ENCODE peak calls at places on chromosomes 5 and 9, in four cellular contexts. G, I, A and F are unnamed samples.

GRCh38 chr5:102796014-102796413 is 40.9 kb downstream of the PAM start:
- DNase-seq in G (peak), A (no peak), I (no peak), F (no peak)

GRCh38 chr9:136003356-136004218 is 42.4 kb upstream of the UBAC1 start:
- DNase-seq in I (no peak), A (no peak), G (peak), F (no peak)

GRCh38 chr5:140225396-140225795 is 50.4 kb downstream of the CYSTM1 start:
- DNase-seq in A (no peak), G (no peak), I (no peak), F (no peak)

GRCh38 chr9:33795281-33795680 is at the start of gene PRSS3:
- DNase-seq in A (no peak), G (no peak), I (no peak), F (no peak)

GRCh38 chr9:134323741-134324358 is 2.4 kb upstream of the RXRA start:
- DNase-seq in A (no peak), G (no peak), I (no peak), F (no peak)

GRCh38 chr5:166370928-166371690 is 1920.3 kb upstream of the WWC1 start:
- DNase-seq in I (no peak), A (no peak), G (peak), F (peak)

GRCh38 chr9:15889555-15889954 is 336.7 kb downstream of the CCDC171 start:
- DNase-seq in A (peak), G (peak), I (no peak), F (no peak)

GRCh38 chr5:83955916-83956315 is 235.3 kb upstream of the HAPLN1 start:
- DNase-seq in A (peak), I (peak), G (peak), F (no peak)

GRCh38 chr5:163571755-163572154 is 66.3 kb downstream of the MAT2B start:
- DNase-seq in G (peak), I (no peak), A (peak), F (no peak)

GRCh38 chr5:137751869-137752491 is 2.2 kb downstream of the HNRNPA0 start:
- DNase-seq in G (peak), A (peak), I (peak), F (peak)

GRCh38 chr5:32187675-32188074 is 13.6 kb upstream of the GOLPH3 start:
- DNase-seq in I (no peak), G (no peak), A (no peak), F (no peak)

GRCh38 chr9:130872912-130873503 is 23.6 kb downstream of the QRFP start:
- DNase-seq in G (no peak), I (no peak), A (no peak), F (no peak)

GRCh38 chr5:160418561-160419457 is at the start of gene SLU7:
- DNase-seq in I (peak), G (peak), A (peak), F (peak)

DNA sequence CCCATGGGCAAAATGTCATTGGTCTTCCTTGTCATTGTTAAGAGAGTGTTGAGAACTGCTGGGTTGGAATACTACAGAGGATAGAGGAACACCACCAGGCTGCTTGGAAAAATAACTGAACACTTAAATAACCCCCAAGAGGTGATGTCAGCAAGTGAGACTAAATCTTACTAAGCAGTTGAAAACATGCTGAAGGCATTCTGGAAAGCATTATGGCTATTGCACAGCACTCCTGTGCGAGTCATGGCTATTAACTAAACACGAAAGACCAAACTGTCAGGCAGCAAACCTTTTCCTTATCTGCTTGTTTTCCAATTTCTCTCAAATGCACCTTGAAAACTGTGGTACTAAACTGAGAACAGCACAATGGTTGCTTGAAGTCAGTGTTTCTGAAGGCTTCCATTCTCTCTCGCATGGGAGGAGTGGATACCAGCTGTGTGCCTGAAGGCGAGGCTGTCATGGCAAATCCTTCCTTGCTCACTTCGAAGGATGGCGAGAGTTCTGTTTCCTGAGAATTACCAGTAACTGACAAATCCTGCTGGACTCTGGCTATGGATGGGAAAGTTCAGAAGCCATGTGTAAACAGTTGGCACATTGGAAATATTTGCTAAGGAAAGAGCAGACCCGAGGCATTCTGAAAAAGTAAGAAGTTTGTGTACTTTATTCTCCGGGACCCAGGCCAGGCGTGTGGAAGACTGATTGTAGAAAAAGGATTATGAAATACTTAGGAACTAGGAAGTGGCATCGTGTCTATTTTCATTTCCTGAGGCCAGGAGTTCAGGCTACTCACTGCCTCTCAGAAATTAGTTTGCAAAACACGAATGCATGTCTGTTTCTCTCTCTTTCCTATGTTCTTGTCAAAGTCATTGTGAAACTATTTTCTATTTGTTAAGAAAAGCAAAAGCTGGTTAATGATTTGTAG is 182.1 kb downstream of the DMRT2 start:
- DNase-seq in A (peak), I (no peak), G (peak), F (no peak)
- H3K4me3 ChIP-seq in A (no peak), I (no peak), G (peak), F (no peak)

GRCh38 chr5:95759634-95760033 is 28.5 kb downstream of the RHOBTB3 start:
- DNase-seq in G (peak), I (peak), A (peak), F (no peak)
- H3K27ac ChIP-seq in G (peak), I (peak), A (peak), F (peak)

DNA sequence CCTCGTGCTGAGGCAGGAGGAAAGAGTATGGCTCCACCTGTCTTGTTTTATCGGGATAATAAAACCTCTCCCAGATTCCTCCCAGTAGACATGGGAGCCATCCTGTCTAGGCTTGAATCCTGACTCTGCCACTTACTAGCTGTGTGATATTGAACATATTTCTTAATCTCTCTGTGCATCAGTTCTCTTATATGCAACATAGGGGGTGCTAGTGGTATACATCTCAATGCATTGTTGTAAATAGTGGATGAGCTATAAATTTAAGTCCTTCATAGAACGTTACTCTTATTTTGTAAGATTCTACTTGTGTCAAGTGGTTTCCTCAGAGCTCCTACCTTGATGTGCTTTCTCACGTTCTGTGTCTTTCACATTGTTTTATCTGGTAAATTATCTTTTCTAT is 417.7 kb upstream of the POU5F2 start:
- DNase-seq in A (no peak), G (peak), I (no peak), F (peak)
- TF ChIP-seq CTCF in A (no peak), G (no peak), I (no peak), F (peak)

DNA sequence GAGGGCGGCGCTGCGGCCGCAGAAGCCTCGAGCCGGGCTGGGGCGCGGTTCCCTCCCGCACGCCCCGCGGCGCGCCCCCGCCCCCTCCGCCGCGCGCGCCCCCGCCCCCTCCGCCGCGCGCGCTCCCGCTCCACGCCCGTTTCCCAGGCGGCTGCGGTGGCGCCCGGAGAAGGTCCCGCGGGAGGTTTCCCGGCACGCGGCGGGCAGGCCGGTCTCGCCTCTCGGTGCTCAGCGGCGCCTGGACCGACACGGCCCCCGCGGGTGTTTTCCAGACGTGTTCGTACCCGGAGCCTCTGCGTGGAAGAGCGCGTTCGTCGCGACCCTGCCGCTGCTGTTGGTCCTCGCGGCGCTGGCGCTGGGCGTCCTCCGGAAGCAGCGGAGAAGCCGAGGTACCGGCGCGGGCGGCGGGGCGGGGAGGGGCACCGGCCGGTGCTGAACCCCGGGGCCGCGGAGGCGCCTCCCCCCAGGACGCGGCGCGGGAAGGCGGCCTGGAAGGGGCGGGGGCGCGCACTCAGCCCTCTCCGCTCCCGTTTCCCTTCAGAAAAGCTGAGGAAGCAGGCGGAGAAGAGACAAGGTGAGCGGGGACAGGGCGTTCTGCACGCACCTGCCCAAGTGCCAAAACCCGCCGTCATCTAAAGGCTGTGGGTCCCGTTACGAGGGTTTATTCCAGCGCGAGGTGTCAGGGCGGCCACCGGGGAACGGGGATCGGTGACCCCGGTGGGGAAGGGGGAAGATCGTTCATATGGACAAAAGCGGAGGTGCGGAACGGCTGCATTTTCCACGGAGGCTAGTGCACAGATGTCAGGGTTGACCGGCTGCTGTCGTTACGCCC is 13.1 kb downstream of the BTNL9 start:
- DNase-seq in A (no peak), I (no peak), G (no peak), F (no peak)
- H3K4me3 ChIP-seq in A (peak), I (peak), G (no peak), F (peak)